ENCODE peak calls at places on chromosomes 7 and 10, in four cellular contexts. J is psoas muscle; S is A549; I is CD4-positive, alpha-beta T cell. E is an unnamed sample.

GRCh38 chr7:121075952-121076349 is 87.4 kb downstream of the CPED1 start:
- DNase-seq in S (no peak), I (no peak), J (no peak), E (no peak)

GRCh38 chr7:33885290-33886005 is 19.9 kb upstream of the BMPER start:
- DNase-seq in S (no peak), I (no peak), J (no peak), E (no peak)

GRCh38 chr10:124721295-124722052 is 22.7 kb downstream of the FAM53B start:
- DNase-seq in I (no peak), S (no peak), J (peak; percentile 89), E (no peak)

GRCh38 chr10:96512524-96512991 is 1.2 kb downstream of the TLL2 start:
- DNase-seq in J (peak; percentile 63), S (no peak), I (no peak), E (no peak)

GRCh38 chr10:131896403-131896802 is 4.4 kb upstream of the PPP2R2D start:
- DNase-seq in I (no peak), S (no peak), J (no peak), E (no peak)

GRCh38 chr7:45888185-45888992 is at the start of gene IGFBP1:
- DNase-seq in J (no peak), S (no peak), I (no peak), E (no peak)

GRCh38 chr7:133369130-133369529 is 116.3 kb downstream of the EXOC4 start:
- DNase-seq in I (no peak), S (no peak), J (no peak), E (no peak)

GRCh38 chr7:35465791-35466336 is 212.0 kb upstream of the TBX20 start:
- DNase-seq in S (no peak), J (no peak), I (no peak), E (no peak)

GRCh38 chr10:17005621-17006566 is 123.7 kb downstream of the CUBN start:
- DNase-seq in I (no peak), J (no peak), S (no peak), E (no peak)

GRCh38 chr7:33702511-33703054 is 202.8 kb upstream of the BMPER start:
- DNase-seq in I (no peak), J (no peak), S (no peak), E (no peak)

GRCh38 chr7:87886875-87887274 is 10.6 kb downstream of the DBF4 start:
- DNase-seq in S (no peak), I (no peak), J (no peak), E (no peak)

GRCh38 chr10:48451969-48452878 is 145.7 kb downstream of the MAPK8 start:
- DNase-seq in S (no peak), J (peak; percentile 28), I (no peak), E (no peak)

GRCh38 chr10:12333382-12334185 is 15.8 kb upstream of the CAMK1D start:
- DNase-seq in J (peak; percentile 82), S (peak; percentile 98), I (peak; percentile 31), E (peak; percentile 8)

GRCh38 chr10:63588436-63589180 is 67.4 kb downstream of the REEP3 start:
- DNase-seq in I (no peak), S (no peak), J (no peak), E (no peak)

GRCh38 chr10:33109384-33109783 is 151.4 kb upstream of the ITGB1 start:
- DNase-seq in S (no peak), I (no peak), J (no peak), E (no peak)

GRCh38 chr10:5136468-5137087 is 42.4 kb downstream of the AKR1C3 start:
- DNase-seq in S (no peak), I (no peak), J (no peak), E (no peak)

GRCh38 chr7:45920543-45921380 is at the start of gene IGFBP3:
- DNase-seq in J (peak; percentile 63), I (peak; percentile 34), S (peak; percentile 41), E (no peak)

GRCh38 chr10:102429468-102429867 is 2.9 kb downstream of the CUEDC2 start:
- DNase-seq in S (no peak), J (no peak), I (no peak), E (no peak)

GRCh38 chr7:82507365-82507975 is 63.9 kb upstream of the CACNA2D1 start:
- DNase-seq in I (no peak), J (no peak), S (no peak), E (no peak)

GRCh38 chr10:85032981-85033380 is 704.6 kb downstream of the CCSER2 start:
- DNase-seq in J (no peak), I (no peak), S (no peak), E (no peak)
- H3K9me3 ChIP-seq in J (peaks cover 9% of the 10 kb centered on the region), I (no peaks in the 10 kb centered on the region), S (no peaks in the 10 kb centered on the region), E (no peaks in the 10 kb centered on the region)

GRCh38 chr7:134798155-134798554 is 18.7 kb downstream of the CALD1 start:
- DNase-seq in I (no peak), S (no peak), J (no peak), E (no peak)
- H3K9me3 ChIP-seq in I (no peaks in the 10 kb centered on the region), S (no peaks in the 10 kb centered on the region), J (no peaks in the 10 kb centered on the region), E (no peaks in the 10 kb centered on the region)

GRCh38 chr7:3937564-3937963 is 636.5 kb downstream of the SDK1 start:
- DNase-seq in S (no peak), J (no peak), I (no peak), E (no peak)

GRCh38 chr7:3942778-3943177 is 641.7 kb downstream of the SDK1 start:
- DNase-seq in J (no peak), S (no peak), I (no peak), E (no peak)

GRCh38 chr7:3931843-3932242 is 630.8 kb downstream of the SDK1 start:
- DNase-seq in S (no peak), J (no peak), I (no peak), E (no peak)

DNA sequence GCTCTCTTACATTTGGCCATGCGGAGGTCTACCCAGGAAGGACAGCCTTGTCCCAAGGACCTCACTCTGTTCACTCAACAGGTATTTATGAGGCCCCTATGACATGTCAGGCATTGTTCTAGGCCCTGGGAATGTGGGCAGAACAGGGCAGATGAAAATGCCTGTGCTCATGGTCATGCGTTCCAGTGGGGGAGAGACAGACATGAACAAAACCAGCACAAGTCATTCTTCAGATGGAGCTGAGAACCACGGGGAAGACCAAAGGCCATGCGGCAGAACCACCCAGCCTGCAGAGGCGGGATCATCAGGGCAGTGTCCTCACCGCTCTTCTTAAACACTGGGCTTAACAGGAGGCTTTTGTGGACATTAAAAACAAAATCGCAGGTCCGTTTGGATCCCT is 636.1 kb downstream of the SDK1 start:
- DNase-seq in J (no peak), I (no peak), S (no peak), E (no peak)
- H3K9me3 ChIP-seq in J (no peaks in the 10 kb centered on the region), I (no peaks in the 10 kb centered on the region), S (peaks cover 12% of the 10 kb centered on the region), E (no peaks in the 10 kb centered on the region)

GRCh38 chr10:35011771-35012191 is 78.4 kb downstream of the CUL2 start:
- DNase-seq in J (no peak), I (peak; percentile 31), S (no peak), E (no peak)
- H3K9me3 ChIP-seq in J (no peaks in the 10 kb centered on the region), I (no peaks in the 10 kb centered on the region), S (no peaks in the 10 kb centered on the region), E (no peaks in the 10 kb centered on the region)

GRCh38 chr7:158025651-158026600 is 561.7 kb downstream of the PTPRN2 start:
- DNase-seq in S (no peak), I (no peak), J (no peak), E (no peak)
- H3K9me3 ChIP-seq in S (no peaks in the 10 kb centered on the region), I (no peaks in the 10 kb centered on the region), J (no peaks in the 10 kb centered on the region), E (no peaks in the 10 kb centered on the region)

DNA sequence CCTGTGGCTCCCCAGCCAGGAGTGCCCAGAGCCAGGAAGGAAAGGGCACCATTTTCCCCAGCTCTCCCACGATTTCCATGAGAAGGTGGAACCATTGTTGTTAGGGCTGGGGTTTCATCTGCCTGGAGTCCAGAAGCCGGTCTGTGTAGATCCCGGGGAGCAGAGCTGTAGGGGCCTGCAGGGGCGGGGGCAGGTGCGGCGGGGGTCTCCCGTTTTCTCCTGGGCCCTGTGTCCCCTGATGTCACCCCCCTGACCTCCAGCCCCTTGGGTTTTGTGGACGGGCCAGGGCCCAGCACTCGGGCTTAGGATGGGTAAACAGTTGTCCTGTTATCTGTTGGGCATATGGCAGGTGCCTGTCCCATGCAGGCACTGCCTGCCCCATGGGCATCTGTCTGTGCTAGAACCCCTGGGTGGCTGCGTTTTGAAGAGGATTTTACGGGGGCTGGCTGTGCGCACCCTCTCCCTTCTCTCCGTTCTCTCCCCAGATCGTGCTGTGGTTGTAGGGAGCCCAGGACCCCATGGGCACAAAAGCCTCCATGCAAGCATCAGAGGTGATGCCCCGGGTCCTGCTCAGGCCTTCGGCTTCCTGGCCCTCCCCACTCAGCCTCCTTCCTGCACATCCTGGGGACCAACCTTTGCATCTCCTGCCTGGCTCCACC is 158.8 kb downstream of the WDR37 start:
- DNase-seq in J (no peak), I (no peak), S (no peak), E (no peak)
- H3K9me3 ChIP-seq in J (no peaks in the 10 kb centered on the region), I (no peaks in the 10 kb centered on the region), S (peaks cover 2% of the 10 kb centered on the region), E (no peaks in the 10 kb centered on the region)

E was measured in T-helper 17 cell.